ENCODE peak calls at places on chromosomes 2 and 18, in nine cellular contexts. J is stimulated activated CD4-positive, alpha-beta T cell treated with anti-CD3 and anti-CD28 coated beads, Interleukin-12 subunit alpha, Interleukin-12 subunit beta, amount 100 ng/mL, for 48 hours; B is AML-193; M is M059J; U is amniotic stem cell; O is stimulated activated CD8-positive, alpha-beta memory T cell treated with anti-CD3 and anti-CD28 coated beads, Interleukin-7, amount 100 ng/mL, for 1 hour; Z is activated CD4-positive, alpha-beta T cell treated with anti-CD3 and anti-CD28 coated beads, Interleukin-2, amount 50 U/mL, for 1 hour; X is retina; K is lower lobe of right lung. A is an unnamed sample.
A peak's percentile ranks its signal among the peaks of the same experiment; 100 is the strongest.

GRCh38 chr2:153823880-153824279 is 47.8 kb upstream of the GALNT13 start:
- DNase-seq in J (no peak), B (no peak), M (peak; percentile 0), U (no peak), O (no peak), Z (no peak), X (no peak), K (no peak), A (no peak)

GRCh38 chr2:203808041-203808750 is 59.4 kb upstream of the CTLA4 start:
- DNase-seq in J (no peak), B (no peak), M (peak; percentile 95), U (peak; percentile 72), O (no peak), Z (no peak), X (peak; percentile 77), K (no peak), A (no peak)

GRCh38 chr2:54262015-54262765 is 6.2 kb upstream of the TSPYL6 start:
- DNase-seq in J (no peak), B (no peak), M (no peak), U (no peak), O (no peak), Z (no peak), X (no peak), K (no peak), A (no peak)

GRCh38 chr2:212288308-212288707 is 250.3 kb downstream of the ERBB4 start:
- DNase-seq in J (no peak), B (no peak), M (peak; percentile 5), U (no peak), O (no peak), Z (no peak), X (no peak), K (peak; percentile 21), A (no peak)

GRCh38 chr18:25181581-25181980 is 170.4 kb downstream of the ZNF521 start:
- DNase-seq in J (no peak), B (no peak), M (no peak), U (no peak), O (no peak), Z (no peak), X (no peak), K (no peak), A (no peak)

GRCh38 chr2:23588788-23589187 is 203.8 kb downstream of the KLHL29 start:
- DNase-seq in J (no peak), B (no peak), M (no peak), U (no peak), O (no peak), Z (no peak), X (peak; percentile 61), K (no peak), A (no peak)

GRCh38 chr2:240962371-240963064 is 35.9 kb upstream of the SNED1 start:
- DNase-seq in J (no peak), B (no peak), M (no peak), U (no peak), O (no peak), Z (no peak), X (peak; percentile 76), K (peak; percentile 61), A (no peak)

GRCh38 chr2:145845207-145845894 is 1325.4 kb upstream of the ZEB2 start:
- DNase-seq in J (no peak), B (no peak), M (no peak), U (no peak), O (no peak), Z (no peak), X (no peak), K (no peak), A (no peak)

GRCh38 chr2:43041167-43041566 is 185.2 kb downstream of the ZFP36L2 start:
- DNase-seq in J (no peak), B (no peak), M (peak; percentile 40), U (no peak), O (no peak), Z (no peak), X (no peak), K (no peak), A (no peak)

GRCh38 chr2:215028231-215028630 is 110.2 kb downstream of the ABCA12 start:
- DNase-seq in J (no peak), B (no peak), M (peak; percentile 66), U (peak; percentile 8), O (no peak), Z (no peak), X (no peak), K (no peak), A (no peak)

GRCh38 chr2:69177785-69178636 is 165.0 kb downstream of the ANTXR1 start:
- DNase-seq in J (no peak), B (peak; percentile 40), M (peak; percentile 83), U (peak; percentile 67), O (no peak), Z (no peak), X (peak; percentile 31), K (peak; percentile 94), A (peak; percentile 97)

GRCh38 chr2:233451950-233452349 is 97.7 kb downstream of the DGKD start:
- DNase-seq in J (no peak), B (no peak), M (no peak), U (no peak), O (no peak), Z (no peak), X (no peak), K (peak; percentile 14), A (no peak)

GRCh38 chr18:62716679-62717058 is 1.3 kb downstream of the PHLPP1 start:
- DNase-seq in J (no peak), B (no peak), M (peak; percentile 46), U (no peak), O (peak; percentile 5), Z (peak; percentile 41), X (peak; percentile 73), K (peak; percentile 66), A (no peak)

GRCh38 chr2:36672199-36672598 is 24.3 kb upstream of the VIT start:
- DNase-seq in J (no peak), B (peak; percentile 42), M (peak; percentile 71), U (no peak), O (no peak), Z (no peak), X (no peak), K (no peak), A (no peak)